ENCODE peak calls at places on chromosomes 2 and 18, in eight cellular contexts. A is neuronal stem cell, G is skeletal muscle cell, U is tibial artery, E is AG10803, X is uterus, V is cardiac fibroblast, P is NB4. Q is an unnamed sample.

GRCh38 chr18:22525883-22526282 is 108.2 kb upstream of the CTAGE1 start:
- DNase-seq in A (no peak), G (no peak), U (no peak), E (no peak), X (no peak), V (no peak), P (no peak), Q (no peak)

GRCh38 chr2:29196792-29197788 is 81.9 kb downstream of the CLIP4 start:
- DNase-seq in A (peak; percentile 72), G (no peak), U (peak; percentile 51), E (peak; percentile 34), X (peak; percentile 52), V (peak; percentile 66), P (peak; percentile 81), Q (peak; percentile 33)

GRCh38 chr2:66478729-66479316 is 43.9 kb downstream of the MEIS1 start:
- DNase-seq in A (no peak), G (no peak), U (no peak), E (no peak), X (no peak), V (no peak), P (peak; percentile 58), Q (no peak)

GRCh38 chr2:17083902-17084301 is 418.3 kb upstream of the CYRIA start:
- DNase-seq in A (no peak), G (peak; percentile 48), U (no peak), E (peak; percentile 67), X (no peak), V (no peak), P (no peak), Q (no peak)

GRCh38 chr2:23138686-23139085 is 246.3 kb upstream of the KLHL29 start:
- DNase-seq in A (no peak), G (no peak), U (no peak), E (no peak), X (no peak), V (no peak), P (no peak), Q (no peak)

GRCh38 chr18:44651918-44652317 is 28.8 kb upstream of the SETBP1 start:
- DNase-seq in A (no peak), G (no peak), U (no peak), E (no peak), X (no peak), V (peak; percentile 18), P (no peak), Q (no peak)

GRCh38 chr2:186531257-186531775 is 45.3 kb downstream of the ZC3H15 start:
- DNase-seq in A (no peak), G (no peak), U (no peak), E (no peak), X (no peak), V (no peak), P (no peak), Q (no peak)

GRCh38 chr2:64140665-64141064 is 3.6 kb downstream of the PELI1 start:
- DNase-seq in A (no peak), G (no peak), U (no peak), E (no peak), X (no peak), V (no peak), P (no peak), Q (no peak)

GRCh38 chr2:241795021-241795999 is 13.7 kb upstream of the NEU4 start:
- DNase-seq in A (no peak), G (no peak), U (no peak), E (no peak), X (no peak), V (no peak), P (peak; percentile 1), Q (no peak)

GRCh38 chr2:54570925-54571694 is 115.0 kb downstream of the SPTBN1 start:
- DNase-seq in A (no peak), G (peak; percentile 92), U (peak; percentile 65), E (peak; percentile 95), X (peak; percentile 66), V (peak; percentile 84), P (peak; percentile 97), Q (peak; percentile 94)

GRCh38 chr2:127652786-127653357 is 6.9 kb downstream of the GPR17 start:
- DNase-seq in A (no peak), G (no peak), U (no peak), E (no peak), X (no peak), V (no peak), P (no peak), Q (no peak)

GRCh38 chr2:17976871-17977746 is 98.6 kb downstream of the KCNS3 start:
- DNase-seq in A (no peak), G (peak; percentile 100), U (peak; percentile 45), E (peak; percentile 98), X (peak; percentile 31), V (peak; percentile 81), P (no peak), Q (no peak)

GRCh38 chr2:189022492-189022891 is 48.3 kb downstream of the COL3A1 start:
- DNase-seq in A (no peak), G (peak; percentile 67), U (no peak), E (peak; percentile 91), X (peak; percentile 50), V (peak; percentile 82), P (no peak), Q (no peak)

GRCh38 chr2:39377226-39377939 is 59.7 kb downstream of the MAP4K3 start:
- DNase-seq in A (no peak), G (no peak), U (no peak), E (no peak), X (no peak), V (peak; percentile 16), P (peak; percentile 56), Q (peak; percentile 71)

GRCh38 chr18:45837283-45838070 is 12.0 kb downstream of the SIGLEC15 start:
- DNase-seq in A (peak; percentile 43), G (peak; percentile 5), U (no peak), E (peak; percentile 49), X (no peak), V (peak; percentile 62), P (peak; percentile 76), Q (no peak)

GRCh38 chr2:42975358-42975717 is 183.0 kb upstream of the HAAO start:
- DNase-seq in A (peak; percentile 31), G (no peak), U (no peak), E (no peak), X (peak; percentile 39), V (no peak), P (no peak), Q (no peak)
- H3K4me3 ChIP-seq in A (no peak overlapping the region), G (peak overlapping the region; percentile 22), U (peak overlapping the region; percentile 42), E (peak overlapping the region; percentile 53), X (peak overlapping the region; percentile 18), V (peak overlapping the region; percentile 45), P (no peak overlapping the region), Q (no peak overlapping the region)

GRCh38 chr18:73842795-73843394 is 304.7 kb downstream of the FBXO15 start:
- DNase-seq in A (peak; percentile 37), G (peak; percentile 17), U (no peak), E (peak; percentile 40), X (no peak), V (peak; percentile 66), P (peak; percentile 44), Q (peak; percentile 2)
- H3K4me3 ChIP-seq in A (no peak overlapping the region), G (no peak overlapping the region), U (peak overlapping the region; percentile 35), E (no peak overlapping the region), X (peak overlapping the region; percentile 5), V (no peak overlapping the region), P (no peak overlapping the region), Q (no peak overlapping the region)

DNA sequence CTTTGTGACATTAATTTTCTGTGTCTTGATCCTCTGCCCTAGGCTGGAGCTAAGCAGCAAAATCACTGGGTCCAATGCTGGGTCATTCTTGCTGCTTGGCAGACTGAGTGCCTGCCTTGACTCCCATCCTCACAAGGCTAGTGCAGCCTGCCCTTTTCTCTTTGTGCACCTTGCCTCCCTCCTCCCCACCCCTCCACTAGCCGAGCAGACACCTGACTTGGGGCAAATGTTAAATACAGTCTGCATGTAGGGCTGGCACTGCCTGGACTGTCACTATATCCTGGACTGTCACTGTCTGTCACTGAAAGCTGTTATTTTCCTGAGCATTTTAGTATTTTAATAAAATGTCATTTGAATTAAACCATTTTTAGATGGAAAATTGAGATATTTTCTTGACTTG is 33.4 kb downstream of the MAPRE2 start:
- DNase-seq in A (no peak), G (no peak), U (no peak), E (no peak), X (no peak), V (no peak), P (no peak), Q (no peak)
- H3K4me3 ChIP-seq in A (no peak overlapping the region), G (no peak overlapping the region), U (no peak overlapping the region), E (no peak overlapping the region), X (no peak overlapping the region), V (no peak overlapping the region), P (no peak overlapping the region), Q (no peak overlapping the region)

GRCh38 chr2:164567335-164567989 is 53.8 kb downstream of the GRB14 start:
- DNase-seq in A (no peak), G (no peak), U (no peak), E (no peak), X (no peak), V (no peak), P (no peak), Q (no peak)

GRCh38 chr2:164561991-164562390 is 59.3 kb downstream of the GRB14 start:
- DNase-seq in A (no peak), G (no peak), U (no peak), E (no peak), X (no peak), V (no peak), P (no peak), Q (no peak)

GRCh38 chr2:164568317-164568716 is 53.0 kb downstream of the GRB14 start:
- DNase-seq in A (no peak), G (no peak), U (no peak), E (no peak), X (no peak), V (no peak), P (no peak), Q (no peak)

GRCh38 chr2:164562666-164563065 is 58.6 kb downstream of the GRB14 start:
- DNase-seq in A (no peak), G (no peak), U (no peak), E (no peak), X (no peak), V (no peak), P (no peak), Q (no peak)

DNA sequence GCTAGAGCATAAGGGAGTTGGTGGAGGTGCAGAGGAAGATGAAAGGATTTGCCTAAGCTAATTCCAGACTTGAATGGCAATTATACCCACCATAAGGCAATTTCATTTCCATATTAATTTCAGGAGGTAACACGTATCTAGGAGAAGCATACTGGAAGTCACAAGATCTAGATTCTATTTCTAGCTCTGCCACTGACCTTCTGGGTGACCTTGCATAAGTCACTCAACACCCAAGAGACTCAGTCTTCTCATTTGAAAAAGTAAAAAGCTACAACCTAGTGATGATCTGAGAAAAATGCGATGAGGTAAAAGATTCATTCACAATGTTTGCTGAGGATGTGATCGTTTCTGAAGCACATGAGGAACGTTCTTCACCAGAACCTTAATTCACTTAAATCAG is 55.9 kb downstream of the GRB14 start:
- DNase-seq in A (no peak), G (no peak), U (no peak), E (no peak), X (no peak), V (no peak), P (no peak), Q (no peak)
- H3K4me3 ChIP-seq in A (no peak overlapping the region), G (no peak overlapping the region), U (no peak overlapping the region), E (no peak overlapping the region), X (no peak overlapping the region), V (no peak overlapping the region), P (no peak overlapping the region), Q (no peak overlapping the region)

GRCh38 chr2:60544980-60545560 is 8.4 kb downstream of the BCL11A start:
- DNase-seq in A (no peak), G (no peak), U (no peak), E (no peak), X (no peak), V (no peak), P (no peak), Q (no peak)
- H3K4me3 ChIP-seq in A (no peak overlapping the region), G (no peak overlapping the region), U (no peak overlapping the region), E (no peak overlapping the region), X (no peak overlapping the region), V (no peak overlapping the region), P (no peak overlapping the region), Q (peak overlapping the region; percentile 32)

Q was measured in GM12864.